ENCODE peak calls at places on chromosomes 4 and X, in eight cellular contexts. E is ovary; R is activated CD4-positive, alpha-beta T cell treated with anti-CD3 and anti-CD28 coated beads, Interleukin-2, amount 50 U/mL, for 1 hour; D is pancreas; H is fibroblast of villous mesenchyme; G is COLO829; O is H4; T is stimulated activated CD8-positive, alpha-beta memory T cell treated with anti-CD3 and anti-CD28 coated beads, Interleukin-2, amount 100 ng/mL, for 48 hours. Q is an unnamed sample.

GRCh38 chr4:1176398-1177273 is 4.3 kb upstream of the SPON2 start:
- DNase-seq in D (no peak), O (no peak), G (no peak), E (no peak), T (no peak), H (no peak), R (no peak), Q (no peak)

GRCh38 chr4:3074846-3075651 is 568 bp downstream of the HTT start:
- DNase-seq in D (peak; percentile 80), G (peak; percentile 11), O (peak; percentile 62), T (peak; percentile 35), H (peak; percentile 75), R (peak; percentile 18), E (peak; percentile 57), Q (peak; percentile 83)

GRCh38 chr4:1398686-1399507 is 7.3 kb downstream of the NKX1-1 start:
- DNase-seq in H (no peak), O (no peak), D (peak; percentile 52), E (peak; percentile 22), T (no peak), G (no peak), R (no peak), Q (no peak)

GRCh38 chr4:98623126-98623802 is 35.1 kb downstream of the TSPAN5 start:
- DNase-seq in H (no peak), G (peak; percentile 14), D (no peak), R (no peak), E (no peak), T (no peak), O (no peak), Q (no peak)

GRCh38 chr4:113872426-113873260 is 106.8 kb downstream of the ARSJ start:
- DNase-seq in G (no peak), T (no peak), D (no peak), R (no peak), E (no peak), H (no peak), O (no peak), Q (no peak)

GRCh38 chr4:8346838-8347605 is 77.5 kb downstream of the HTRA3 start:
- DNase-seq in R (no peak), T (no peak), H (no peak), G (no peak), E (peak; percentile 77), D (no peak), O (no peak), Q (no peak)

GRCh38 chr4:80045831-80046230 is 27.2 kb downstream of the ANTXR2 start:
- DNase-seq in G (no peak), E (no peak), D (no peak), T (no peak), O (no peak), H (peak; percentile 86), R (no peak), Q (no peak)

GRCh38 chr4:75698162-75698962 is 25.2 kb upstream of the G3BP2 start:
- DNase-seq in R (no peak), H (no peak), E (no peak), T (no peak), D (no peak), O (no peak), G (no peak), Q (no peak)

GRCh38 chr4:158172558-158173258 is at the start of gene GASK1B:
- DNase-seq in G (peak; percentile 72), D (no peak), E (no peak), O (peak; percentile 26), R (no peak), T (no peak), H (peak; percentile 88), Q (peak; percentile 76)

GRCh38 chr4:6308890-6309643 is 39.4 kb downstream of the WFS1 start:
- DNase-seq in T (peak; percentile 12), R (no peak), E (peak; percentile 76), G (no peak), O (no peak), D (peak; percentile 66), H (no peak), Q (peak; percentile 21)

GRCh38 chrX:39726810-39727209 is 370.9 kb downstream of the BCOR start:
- DNase-seq in E (peak; percentile 53), H (peak; percentile 73), O (peak; percentile 81), G (peak; percentile 44), R (no peak), T (no peak), D (no peak), Q (peak; percentile 87)

GRCh38 chr4:145623831-145624230 is 4.6 kb downstream of the MMAA start:
- DNase-seq in G (no peak), E (no peak), O (no peak), H (peak; percentile 11), D (no peak), R (no peak), T (no peak), Q (peak; percentile 20)

GRCh38 chr4:108543359-108543968 is 76.9 kb upstream of the RPL34 start:
- DNase-seq in O (no peak), H (no peak), E (no peak), T (no peak), G (no peak), D (no peak), R (no peak), Q (peak; percentile 74)

GRCh38 chr4:30776921-30777415 is 56.8 kb downstream of the PCDH7 start:
- DNase-seq in H (no peak), D (no peak), G (no peak), T (no peak), O (no peak), R (no peak), E (no peak), Q (peak; percentile 47)

GRCh38 chr4:118345813-118346212 is 7.0 kb downstream of the PRSS12 start:
- DNase-seq in E (no peak), O (no peak), T (no peak), H (no peak), D (no peak), G (no peak), R (no peak), Q (no peak)

GRCh38 chrX:77597090-77597489 is 149.9 kb downstream of the FGF16 start:
- DNase-seq in G (peak; percentile 21), O (peak; percentile 6), D (no peak), H (peak; percentile 31), E (no peak), R (no peak), T (no peak), Q (peak; percentile 7)

GRCh38 chrX:112643721-112644120 is 36.0 kb downstream of the LHFPL1 start:
- DNase-seq in E (no peak), G (no peak), O (no peak), H (no peak), T (no peak), D (no peak), R (no peak), Q (no peak)

GRCh38 chrX:11770320-11770719 is 12.3 kb downstream of the MSL3 start:
- DNase-seq in D (no peak), O (peak; percentile 56), E (peak; percentile 38), G (peak; percentile 52), R (peak; percentile 36), H (peak; percentile 59), T (no peak), Q (peak; percentile 68)

GRCh38 chrX:153450114-153450948 is 4.5 kb upstream of the TREX2 start:
- DNase-seq in E (no peak), G (no peak), O (no peak), H (no peak), D (no peak), R (no peak), T (no peak), Q (no peak)

GRCh38 chr4:42331914-42332368 is 65.3 kb upstream of the SHISA3 start:
- DNase-seq in G (peak; percentile 56), O (peak; percentile 80), T (no peak), D (no peak), R (no peak), E (no peak), H (peak; percentile 46), Q (peak; percentile 9)

GRCh38 chr4:76434901-76435688 is at the start of gene SHROOM3:
- DNase-seq in O (peak; percentile 18), D (no peak), R (no peak), H (peak; percentile 3), G (peak; percentile 35), E (no peak), T (no peak), Q (peak; percentile 36)

GRCh38 chrX:38856670-38857069 is 55.4 kb downstream of the MID1IP1 start:
- DNase-seq in E (no peak), H (no peak), T (no peak), R (no peak), G (no peak), D (no peak), O (no peak), Q (no peak)

GRCh38 chr4:153209410-153209809 is 5.2 kb downstream of the TRIM2 start:
- DNase-seq in R (no peak), T (no peak), H (no peak), O (no peak), D (no peak), G (peak; percentile 45), E (no peak), Q (no peak)

GRCh38 chr4:72311291-72311690 is 257.7 kb downstream of the ADAMTS3 start:
- DNase-seq in D (no peak), E (no peak), O (no peak), R (no peak), H (no peak), T (no peak), G (no peak), Q (no peak)

GRCh38 chr4:155757745-155758265 is 1.0 kb upstream of the GUCY1B1 start:
- DNase-seq in T (no peak), G (no peak), O (no peak), H (no peak), R (no peak), D (no peak), E (no peak), Q (no peak)

GRCh38 chr4:85475631-85476233 is 782 bp downstream of the ARHGAP24 start:
- DNase-seq in H (peak; percentile 54), R (no peak), D (peak; percentile 47), T (no peak), G (no peak), O (peak; percentile 23), E (peak; percentile 63), Q (peak; percentile 36)